ENCODE peak calls at places on chromosome 7, in seven cellular contexts. X, O, Z, J, U, C and H are unnamed samples.

GRCh38 chr7:90605055-90605454 is 8.9 kb downstream of the CDK14 start:
- DNase-seq in X (no peak), O (no peak), Z (no peak), J (peak), U (no peak), C (no peak), H (no peak)

GRCh38 chr7:130493275-130493868 is 1.5 kb downstream of the MEST start:
- DNase-seq in X (no peak), O (no peak), Z (no peak), J (peak), U (no peak), C (no peak), H (no peak)

GRCh38 chr7:43791-44540 is 148.4 kb upstream of the FAM20C start:
- DNase-seq in X (no peak), O (no peak), Z (no peak), J (no peak), U (no peak), C (peak), H (no peak)

GRCh38 chr7:41501016-41501415 is 201.9 kb downstream of the INHBA start:
- DNase-seq in X (no peak), O (no peak), Z (no peak), J (no peak), U (no peak), C (no peak), H (no peak)

GRCh38 chr7:25116621-25117020 is 8.4 kb downstream of the CYCS start:
- DNase-seq in X (no peak), O (no peak), Z (no peak), J (no peak), U (no peak), C (no peak), H (no peak)

GRCh38 chr7:28953628-28954027 is 4.5 kb downstream of the TRIL start:
- DNase-seq in X (no peak), O (no peak), Z (no peak), J (no peak), U (no peak), C (no peak), H (no peak)

GRCh38 chr7:102412548-102412947 is 16.4 kb downstream of the PRKRIP1 start:
- DNase-seq in X (peak), O (peak), Z (peak), J (peak), U (peak), C (peak), H (peak)

GRCh38 chr7:27178366-27178765 is 4.2 kb upstream of the HOXA10 start:
- DNase-seq in X (no peak), O (no peak), Z (no peak), J (no peak), U (no peak), C (no peak), H (no peak)

GRCh38 chr7:115097175-115097671 is 175.3 kb downstream of the MDFIC start:
- DNase-seq in X (no peak), O (no peak), Z (no peak), J (no peak), U (no peak), C (no peak), H (no peak)

GRCh38 chr7:111192614-111193053 is 101.7 kb downstream of the LRRN3 start:
- DNase-seq in X (no peak), O (no peak), Z (no peak), J (no peak), U (no peak), C (no peak), H (no peak)

GRCh38 chr7:29063872-29064271 is 82.5 kb downstream of the CPVL start:
- DNase-seq in X (no peak), O (no peak), Z (no peak), J (no peak), U (no peak), C (no peak), H (no peak)

GRCh38 chr7:34128762-34129161 is 223.4 kb downstream of the BMPER start:
- DNase-seq in X (no peak), O (no peak), Z (no peak), J (no peak), U (no peak), C (no peak), H (no peak)

GRCh38 chr7:142539901-142540300 is 209.4 kb upstream of the PRSS1 start:
- DNase-seq in X (no peak), O (no peak), Z (no peak), J (no peak), U (no peak), C (no peak), H (no peak)

GRCh38 chr7:112308974-112309373 is 102.5 kb downstream of the ZNF277 start:
- DNase-seq in X (no peak), O (no peak), Z (no peak), J (no peak), U (no peak), C (no peak), H (no peak)

GRCh38 chr7:21030237-21030636 is 243.6 kb upstream of the SP8 start:
- DNase-seq in X (no peak), O (no peak), Z (no peak), J (no peak), U (no peak), C (no peak), H (no peak)

GRCh38 chr7:158966780-158967390 is 110.5 kb downstream of the DYNC2I1 start:
- DNase-seq in X (no peak), O (no peak), Z (no peak), J (no peak), U (no peak), C (no peak), H (no peak)

GRCh38 chr7:81112731-81113130 is 193.9 kb upstream of the SEMA3C start:
- DNase-seq in X (no peak), O (no peak), Z (no peak), J (no peak), U (no peak), C (no peak), H (no peak)

GRCh38 chr7:18610331-18610948 is 114.9 kb downstream of the HDAC9 start:
- DNase-seq in X (no peak), O (no peak), Z (no peak), J (peak), U (no peak), C (no peak), H (no peak)